ENCODE peak calls at places on chromosomes 4 and X, in ten cellular contexts. K is DMS53; P is fibroblast of the conjunctiva; Y is stromal cell of bone marrow; C is neural crest cell; T is H4; F is stimulated activated CD4-positive, alpha-beta T cell treated with anti-CD3 and anti-CD28 coated beads, Interleukin-1b, Interleukin-23, amount 100 ng/mL, for 1 hour; V is stimulated activated CD8-positive, alpha-beta memory T cell treated with anti-CD3 and anti-CD28 coated beads, Interleukin-4, amount 100 ng/mL, for 48 hours; W is HEK293T; U is renal cortical epithelial cell. J is an unnamed sample.

GRCh38 chr4:2843023-2843908 is at the start of gene ADD1:
- DNase-seq in Y (peak), F (peak), U (peak), V (peak), K (peak), P (peak), W (peak), C (peak), T (peak), J (peak)

GRCh38 chr4:173998471-173999144 is 284.9 kb downstream of the FBXO8 start:
- DNase-seq in C (no peak), T (no peak), P (no peak), K (no peak), V (no peak), Y (no peak), W (no peak), F (no peak), U (no peak), J (no peak)

GRCh38 chr4:138162259-138162658 is 79.9 kb downstream of the SLC7A11 start:
- DNase-seq in C (no peak), W (no peak), Y (no peak), U (no peak), F (no peak), P (no peak), V (no peak), T (no peak), K (no peak), J (no peak)

GRCh38 chr4:3414421-3415279 is 27.1 kb upstream of the HGFAC start:
- DNase-seq in V (no peak), K (no peak), U (no peak), P (no peak), C (peak), F (no peak), T (no peak), W (no peak), Y (no peak), J (no peak)

GRCh38 chr4:76213415-76214268 is at the start of gene SCARB2:
- DNase-seq in V (peak), U (no peak), P (peak), C (peak), F (peak), Y (peak), T (peak), K (peak), W (peak), J (peak)

GRCh38 chr4:140645614-140646412 is 77.1 kb upstream of the UCP1 start:
- DNase-seq in C (no peak), P (no peak), K (peak), Y (no peak), W (no peak), F (no peak), V (no peak), U (no peak), T (no peak), J (no peak)

GRCh38 chr4:39384563-39384962 is 18.4 kb upstream of the RFC1 start:
- DNase-seq in F (no peak), Y (no peak), W (no peak), V (no peak), T (no peak), U (no peak), K (no peak), P (no peak), C (no peak), J (no peak)

GRCh38 chrX:133598596-133599334 is 183.5 kb upstream of the GPC4 start:
- DNase-seq in C (no peak), K (peak), V (no peak), T (no peak), U (no peak), Y (no peak), F (no peak), W (no peak), P (no peak), J (no peak)

GRCh38 chr4:53905935-53906377 is 158.4 kb downstream of the CHIC2 start:
- DNase-seq in V (no peak), F (no peak), C (no peak), T (peak), W (peak), P (peak), U (peak), Y (peak), K (peak), J (no peak)

GRCh38 chrX:97685753-97686152 is 802.0 kb downstream of the RPA4 start:
- DNase-seq in C (no peak), U (peak), F (no peak), K (peak), T (peak), Y (peak), W (peak), P (no peak), V (no peak), J (peak)

GRCh38 chrX:134369576-134369975 is 90.4 kb upstream of the HPRT1 start:
- DNase-seq in V (no peak), W (no peak), K (peak), Y (no peak), U (no peak), P (no peak), F (no peak), C (no peak), T (no peak), J (peak)

GRCh38 chrX:37474478-37474877 is 97.0 kb upstream of the LANCL3 start:
- DNase-seq in C (no peak), Y (no peak), V (no peak), U (no peak), P (no peak), T (no peak), K (no peak), F (no peak), W (no peak), J (no peak)

GRCh38 chr4:105145059-105145912 is 1.4 kb upstream of the TET2 start:
- DNase-seq in T (no peak), U (no peak), K (peak), C (no peak), W (no peak), V (no peak), F (no peak), Y (no peak), P (no peak), J (peak)

GRCh38 chr4:153072661-153073060 is 131.6 kb upstream of the TRIM2 start:
- DNase-seq in V (no peak), P (no peak), T (no peak), C (no peak), Y (no peak), F (no peak), W (no peak), U (no peak), K (no peak), J (no peak)

GRCh38 chr4:7341486-7342222 is 93.1 kb downstream of the PSAPL1 start:
- DNase-seq in U (peak), C (no peak), V (no peak), F (no peak), W (no peak), P (no peak), T (no peak), Y (no peak), K (peak), J (no peak)

GRCh38 chr4:76545161-76545884 is 110.3 kb downstream of the SHROOM3 start:
- DNase-seq in P (no peak), Y (no peak), V (no peak), K (no peak), W (no peak), F (no peak), U (peak), C (no peak), T (peak), J (no peak)